ENCODE peak calls at places on chromosomes 6 and 20, in seven cellular contexts. One of them, this sample, is unnamed.

GRCh38 chr6:11043961-11044711 is at the start of gene ELOVL2:
- DNase-seq in stimulated activated CD8-positive, alpha-beta memory T cell treated with anti-CD3 and anti-CD28 coated beads, Interleukin-4, amount 100 ng/mL, for 24 hours: peak
- DNase-seq in EL: peak
- DNase-seq in NCI-H1105: peak
- DNase-seq in Kasumi-1: peak
- DNase-seq in activated gamma-delta T cell treated with Interleukin-2 at 50 U/mL for 16 hours: no peak
- DNase-seq in endothelial cell: peak
- DNase-seq in this sample: no peak

GRCh38 chr20:51848346-51848745 is 46.0 kb upstream of the SALL4 start:
- DNase-seq in Kasumi-1: no peak
- DNase-seq in NCI-H1105: no peak
- DNase-seq in activated gamma-delta T cell treated with Interleukin-2 at 50 U/mL for 16 hours: no peak
- DNase-seq in EL: no peak
- DNase-seq in stimulated activated CD8-positive, alpha-beta memory T cell treated with anti-CD3 and anti-CD28 coated beads, Interleukin-4, amount 100 ng/mL, for 24 hours: no peak
- DNase-seq in endothelial cell: no peak
- DNase-seq in this sample: no peak

GRCh38 chr6:87756858-87757257 is 54.8 kb upstream of the AKIRIN2 start:
- DNase-seq in endothelial cell: no peak
- DNase-seq in activated gamma-delta T cell treated with Interleukin-2 at 50 U/mL for 16 hours: peak
- DNase-seq in stimulated activated CD8-positive, alpha-beta memory T cell treated with anti-CD3 and anti-CD28 coated beads, Interleukin-4, amount 100 ng/mL, for 24 hours: peak
- DNase-seq in Kasumi-1: peak
- DNase-seq in EL: peak
- DNase-seq in NCI-H1105: no peak
- DNase-seq in this sample: no peak

GRCh38 chr6:120826253-120826652 is 508.0 kb downstream of the TBC1D32 start:
- DNase-seq in Kasumi-1: no peak
- DNase-seq in activated gamma-delta T cell treated with Interleukin-2 at 50 U/mL for 16 hours: no peak
- DNase-seq in endothelial cell: peak
- DNase-seq in EL: no peak
- DNase-seq in stimulated activated CD8-positive, alpha-beta memory T cell treated with anti-CD3 and anti-CD28 coated beads, Interleukin-4, amount 100 ng/mL, for 24 hours: no peak
- DNase-seq in NCI-H1105: peak
- DNase-seq in this sample: no peak

GRCh38 chr6:123022980-123023379 is 26.9 kb downstream of the CLVS2 start:
- DNase-seq in EL: no peak
- DNase-seq in stimulated activated CD8-positive, alpha-beta memory T cell treated with anti-CD3 and anti-CD28 coated beads, Interleukin-4, amount 100 ng/mL, for 24 hours: no peak
- DNase-seq in NCI-H1105: no peak
- DNase-seq in endothelial cell: peak
- DNase-seq in activated gamma-delta T cell treated with Interleukin-2 at 50 U/mL for 16 hours: no peak
- DNase-seq in Kasumi-1: peak
- DNase-seq in this sample: no peak

GRCh38 chr6:30360139-30360538 is 15.2 kb downstream of the RPP21 start:
- DNase-seq in Kasumi-1: no peak
- DNase-seq in NCI-H1105: no peak
- DNase-seq in EL: no peak
- DNase-seq in activated gamma-delta T cell treated with Interleukin-2 at 50 U/mL for 16 hours: no peak
- DNase-seq in stimulated activated CD8-positive, alpha-beta memory T cell treated with anti-CD3 and anti-CD28 coated beads, Interleukin-4, amount 100 ng/mL, for 24 hours: no peak
- DNase-seq in endothelial cell: no peak
- DNase-seq in this sample: no peak

GRCh38 chr6:27314046-27314445 is 2.0 kb upstream of the POM121L2 start:
- DNase-seq in activated gamma-delta T cell treated with Interleukin-2 at 50 U/mL for 16 hours: no peak
- DNase-seq in NCI-H1105: no peak
- DNase-seq in EL: no peak
- DNase-seq in endothelial cell: no peak
- DNase-seq in Kasumi-1: no peak
- DNase-seq in stimulated activated CD8-positive, alpha-beta memory T cell treated with anti-CD3 and anti-CD28 coated beads, Interleukin-4, amount 100 ng/mL, for 24 hours: no peak
- DNase-seq in this sample: no peak

GRCh38 chr20:41032243-41032642 is 3.6 kb downstream of the TOP1 start:
- DNase-seq in endothelial cell: no peak
- DNase-seq in stimulated activated CD8-positive, alpha-beta memory T cell treated with anti-CD3 and anti-CD28 coated beads, Interleukin-4, amount 100 ng/mL, for 24 hours: no peak
- DNase-seq in EL: peak
- DNase-seq in activated gamma-delta T cell treated with Interleukin-2 at 50 U/mL for 16 hours: no peak
- DNase-seq in NCI-H1105: no peak
- DNase-seq in Kasumi-1: no peak
- DNase-seq in this sample: no peak

GRCh38 chr6:148857817-148858390 is 111.1 kb downstream of the UST start:
- DNase-seq in NCI-H1105: no peak
- DNase-seq in activated gamma-delta T cell treated with Interleukin-2 at 50 U/mL for 16 hours: no peak
- DNase-seq in stimulated activated CD8-positive, alpha-beta memory T cell treated with anti-CD3 and anti-CD28 coated beads, Interleukin-4, amount 100 ng/mL, for 24 hours: no peak
- DNase-seq in Kasumi-1: no peak
- DNase-seq in endothelial cell: no peak
- DNase-seq in EL: peak
- DNase-seq in this sample: no peak

GRCh38 chr6:73169111-73169510 is 56.2 kb downstream of the KHDC1L start:
- DNase-seq in endothelial cell: no peak
- DNase-seq in activated gamma-delta T cell treated with Interleukin-2 at 50 U/mL for 16 hours: no peak
- DNase-seq in Kasumi-1: no peak
- DNase-seq in stimulated activated CD8-positive, alpha-beta memory T cell treated with anti-CD3 and anti-CD28 coated beads, Interleukin-4, amount 100 ng/mL, for 24 hours: no peak
- DNase-seq in NCI-H1105: no peak
- DNase-seq in EL: no peak
- DNase-seq in this sample: no peak

GRCh38 chr20:60648556-60648955 is 603.5 kb upstream of the CDH4 start:
- DNase-seq in activated gamma-delta T cell treated with Interleukin-2 at 50 U/mL for 16 hours: no peak
- DNase-seq in endothelial cell: no peak
- DNase-seq in EL: no peak
- DNase-seq in Kasumi-1: no peak
- DNase-seq in NCI-H1105: no peak
- DNase-seq in stimulated activated CD8-positive, alpha-beta memory T cell treated with anti-CD3 and anti-CD28 coated beads, Interleukin-4, amount 100 ng/mL, for 24 hours: no peak
- DNase-seq in this sample: no peak

GRCh38 chr6:74073429-74073828 is 377.4 kb downstream of the CD109 start:
- DNase-seq in EL: peak
- DNase-seq in NCI-H1105: no peak
- DNase-seq in Kasumi-1: no peak
- DNase-seq in stimulated activated CD8-positive, alpha-beta memory T cell treated with anti-CD3 and anti-CD28 coated beads, Interleukin-4, amount 100 ng/mL, for 24 hours: no peak
- DNase-seq in endothelial cell: no peak
- DNase-seq in activated gamma-delta T cell treated with Interleukin-2 at 50 U/mL for 16 hours: no peak
- DNase-seq in this sample: peak

GRCh38 chr6:3252369-3252768 is 6.4 kb upstream of the PSMG4 start:
- DNase-seq in activated gamma-delta T cell treated with Interleukin-2 at 50 U/mL for 16 hours: no peak
- DNase-seq in stimulated activated CD8-positive, alpha-beta memory T cell treated with anti-CD3 and anti-CD28 coated beads, Interleukin-4, amount 100 ng/mL, for 24 hours: no peak
- DNase-seq in NCI-H1105: no peak
- DNase-seq in EL: no peak
- DNase-seq in endothelial cell: no peak
- DNase-seq in Kasumi-1: no peak
- DNase-seq in this sample: no peak

GRCh38 chr6:2188856-2189384 is 56.5 kb downstream of the GMDS start:
- DNase-seq in activated gamma-delta T cell treated with Interleukin-2 at 50 U/mL for 16 hours: no peak
- DNase-seq in Kasumi-1: no peak
- DNase-seq in stimulated activated CD8-positive, alpha-beta memory T cell treated with anti-CD3 and anti-CD28 coated beads, Interleukin-4, amount 100 ng/mL, for 24 hours: no peak
- DNase-seq in NCI-H1105: no peak
- DNase-seq in endothelial cell: no peak
- DNase-seq in EL: no peak
- DNase-seq in this sample: no peak

GRCh38 chr20:62876826-62877728 is 15.5 kb upstream of the TCFL5 start:
- DNase-seq in stimulated activated CD8-positive, alpha-beta memory T cell treated with anti-CD3 and anti-CD28 coated beads, Interleukin-4, amount 100 ng/mL, for 24 hours: no peak
- DNase-seq in endothelial cell: no peak
- DNase-seq in NCI-H1105: no peak
- DNase-seq in EL: no peak
- DNase-seq in activated gamma-delta T cell treated with Interleukin-2 at 50 U/mL for 16 hours: no peak
- DNase-seq in Kasumi-1: no peak
- DNase-seq in this sample: no peak

GRCh38 chr20:34820805-34821578 is 4.5 kb downstream of the NCOA6 start:
- DNase-seq in EL: no peak
- DNase-seq in Kasumi-1: no peak
- DNase-seq in stimulated activated CD8-positive, alpha-beta memory T cell treated with anti-CD3 and anti-CD28 coated beads, Interleukin-4, amount 100 ng/mL, for 24 hours: no peak
- DNase-seq in activated gamma-delta T cell treated with Interleukin-2 at 50 U/mL for 16 hours: no peak
- DNase-seq in NCI-H1105: no peak
- DNase-seq in endothelial cell: no peak
- DNase-seq in this sample: no peak

GRCh38 chr6:126701799-126702198 is 361.9 kb downstream of the CENPW start:
- DNase-seq in EL: peak
- DNase-seq in NCI-H1105: no peak
- DNase-seq in Kasumi-1: peak
- DNase-seq in endothelial cell: no peak
- DNase-seq in activated gamma-delta T cell treated with Interleukin-2 at 50 U/mL for 16 hours: no peak
- DNase-seq in stimulated activated CD8-positive, alpha-beta memory T cell treated with anti-CD3 and anti-CD28 coated beads, Interleukin-4, amount 100 ng/mL, for 24 hours: no peak
- DNase-seq in this sample: no peak

GRCh38 chr6:19771753-19772336 is 65.3 kb upstream of the ID4 start:
- DNase-seq in EL: peak
- DNase-seq in activated gamma-delta T cell treated with Interleukin-2 at 50 U/mL for 16 hours: no peak
- DNase-seq in stimulated activated CD8-positive, alpha-beta memory T cell treated with anti-CD3 and anti-CD28 coated beads, Interleukin-4, amount 100 ng/mL, for 24 hours: no peak
- DNase-seq in NCI-H1105: no peak
- DNase-seq in endothelial cell: no peak
- DNase-seq in Kasumi-1: no peak
- DNase-seq in this sample: no peak

GRCh38 chr6:39338406-39338805 is 15.9 kb upstream of the KCNK16 start:
- DNase-seq in Kasumi-1: peak
- DNase-seq in EL: no peak
- DNase-seq in stimulated activated CD8-positive, alpha-beta memory T cell treated with anti-CD3 and anti-CD28 coated beads, Interleukin-4, amount 100 ng/mL, for 24 hours: no peak
- DNase-seq in NCI-H1105: no peak
- DNase-seq in activated gamma-delta T cell treated with Interleukin-2 at 50 U/mL for 16 hours: no peak
- DNase-seq in endothelial cell: no peak
- DNase-seq in this sample: no peak

GRCh38 chr6:149271348-149272340 is 45.9 kb upstream of the TAB2 start:
- DNase-seq in NCI-H1105: no peak
- DNase-seq in endothelial cell: no peak
- DNase-seq in Kasumi-1: peak
- DNase-seq in stimulated activated CD8-positive, alpha-beta memory T cell treated with anti-CD3 and anti-CD28 coated beads, Interleukin-4, amount 100 ng/mL, for 24 hours: peak
- DNase-seq in EL: peak
- DNase-seq in activated gamma-delta T cell treated with Interleukin-2 at 50 U/mL for 16 hours: peak
- DNase-seq in this sample: no peak

GRCh38 chr6:4163408-4163807 is 28.0 kb upstream of the ECI2 start:
- DNase-seq in Kasumi-1: no peak
- DNase-seq in stimulated activated CD8-positive, alpha-beta memory T cell treated with anti-CD3 and anti-CD28 coated beads, Interleukin-4, amount 100 ng/mL, for 24 hours: no peak
- DNase-seq in endothelial cell: no peak
- DNase-seq in NCI-H1105: no peak
- DNase-seq in activated gamma-delta T cell treated with Interleukin-2 at 50 U/mL for 16 hours: no peak
- DNase-seq in EL: no peak
- DNase-seq in this sample: no peak

GRCh38 chr6:155248021-155249001 is 15.5 kb upstream of the CLDN20 start:
- DNase-seq in endothelial cell: peak
- DNase-seq in Kasumi-1: peak
- DNase-seq in stimulated activated CD8-positive, alpha-beta memory T cell treated with anti-CD3 and anti-CD28 coated beads, Interleukin-4, amount 100 ng/mL, for 24 hours: no peak
- DNase-seq in NCI-H1105: peak
- DNase-seq in activated gamma-delta T cell treated with Interleukin-2 at 50 U/mL for 16 hours: no peak
- DNase-seq in EL: peak
- DNase-seq in this sample: peak

GRCh38 chr6:26223213-26223612 is 136.0 kb downstream of the HFE start:
- DNase-seq in EL: peak
- DNase-seq in Kasumi-1: no peak
- DNase-seq in stimulated activated CD8-positive, alpha-beta memory T cell treated with anti-CD3 and anti-CD28 coated beads, Interleukin-4, amount 100 ng/mL, for 24 hours: no peak
- DNase-seq in activated gamma-delta T cell treated with Interleukin-2 at 50 U/mL for 16 hours: no peak
- DNase-seq in NCI-H1105: no peak
- DNase-seq in endothelial cell: no peak
- DNase-seq in this sample: no peak

GRCh38 chr6:127201321-127201720 is 65.3 kb upstream of the RNF146 start:
- DNase-seq in stimulated activated CD8-positive, alpha-beta memory T cell treated with anti-CD3 and anti-CD28 coated beads, Interleukin-4, amount 100 ng/mL, for 24 hours: no peak
- DNase-seq in Kasumi-1: no peak
- DNase-seq in EL: peak
- DNase-seq in NCI-H1105: no peak
- DNase-seq in endothelial cell: no peak
- DNase-seq in activated gamma-delta T cell treated with Interleukin-2 at 50 U/mL for 16 hours: no peak
- DNase-seq in this sample: no peak

GRCh38 chr20:43959079-43959919 is 44.6 kb downstream of the TOX2 start:
- DNase-seq in activated gamma-delta T cell treated with Interleukin-2 at 50 U/mL for 16 hours: peak
- DNase-seq in EL: no peak
- DNase-seq in endothelial cell: no peak
- DNase-seq in stimulated activated CD8-positive, alpha-beta memory T cell treated with anti-CD3 and anti-CD28 coated beads, Interleukin-4, amount 100 ng/mL, for 24 hours: no peak
- DNase-seq in Kasumi-1: no peak
- DNase-seq in NCI-H1105: peak
- DNase-seq in this sample: no peak

GRCh38 chr6:152296648-152297376 is 340.4 kb downstream of the SYNE1 start:
- DNase-seq in endothelial cell: no peak
- DNase-seq in activated gamma-delta T cell treated with Interleukin-2 at 50 U/mL for 16 hours: no peak
- DNase-seq in stimulated activated CD8-positive, alpha-beta memory T cell treated with anti-CD3 and anti-CD28 coated beads, Interleukin-4, amount 100 ng/mL, for 24 hours: no peak
- DNase-seq in EL: no peak
- DNase-seq in Kasumi-1: no peak
- DNase-seq in NCI-H1105: no peak
- DNase-seq in this sample: no peak

GRCh38 chr20:23517719-23518118 is 26.8 kb downstream of the CST8 start:
- DNase-seq in Kasumi-1: no peak
- DNase-seq in activated gamma-delta T cell treated with Interleukin-2 at 50 U/mL for 16 hours: no peak
- DNase-seq in EL: no peak
- DNase-seq in endothelial cell: no peak
- DNase-seq in NCI-H1105: no peak
- DNase-seq in stimulated activated CD8-positive, alpha-beta memory T cell treated with anti-CD3 and anti-CD28 coated beads, Interleukin-4, amount 100 ng/mL, for 24 hours: no peak
- DNase-seq in this sample: no peak

This sample was measured in 8988T.